ENCODE peak calls at places on chromosomes 5 and 9, in four cellular contexts. P, G, A and U are unnamed samples.

GRCh38 chr5:14168139-14168792 is 25.1 kb downstream of the TRIO start:
- DNase-seq in G (no peak), A (no peak), P (no peak), U (no peak)

GRCh38 chr5:4232084-4232483 is 636.5 kb downstream of the IRX1 start:
- DNase-seq in P (no peak), G (no peak), A (no peak), U (no peak)

GRCh38 chr5:6225121-6225607 is 153.2 kb downstream of the MED10 start:
- DNase-seq in G (no peak), A (no peak), P (no peak), U (no peak)

GRCh38 chr9:128554155-128554862 is 1.9 kb downstream of the SPTAN1 start:
- DNase-seq in P (no peak), A (peak), G (peak), U (peak)

GRCh38 chr9:93143830-93144530 is 9.9 kb upstream of the NINJ1 start:
- DNase-seq in P (no peak), A (no peak), G (peak), U (peak)

GRCh38 chr9:137351781-137352501 is 49.9 kb upstream of the NRARP start:
- DNase-seq in P (no peak), A (no peak), G (no peak), U (no peak)

GRCh38 chr5:139910901-139911300 is 115.3 kb downstream of the PSD2 start:
- DNase-seq in P (no peak), G (no peak), A (no peak), U (no peak)

GRCh38 chr5:56116599-56117131 is 116.5 kb downstream of the ANKRD55 start:
- DNase-seq in P (no peak), G (no peak), A (no peak), U (no peak)

GRCh38 chr9:76725181-76725580 is 39.1 kb upstream of the PCA3 start:
- DNase-seq in G (no peak), P (no peak), A (no peak), U (no peak)

GRCh38 chr5:56711191-56711590 is 104.2 kb upstream of the MAP3K1 start:
- DNase-seq in A (no peak), G (no peak), P (no peak), U (no peak)

GRCh38 chr5:1545126-1545797 is 21.5 kb upstream of the LPCAT1 start:
- DNase-seq in A (no peak), P (no peak), G (no peak), U (no peak)

GRCh38 chr9:137281345-137282116 is 4.0 kb downstream of the TOR4A start:
- DNase-seq in G (no peak), P (no peak), A (no peak), U (no peak)

GRCh38 chr5:114055318-114055788 is 306.5 kb upstream of the KCNN2 start:
- DNase-seq in A (peak), G (peak), P (no peak), U (peak)

GRCh38 chr9:127895811-127896210 is 3.6 kb downstream of the ST6GALNAC6 start:
- DNase-seq in A (no peak), P (no peak), G (no peak), U (no peak)

GRCh38 chr9:20558609-20559016 is 63.7 kb downstream of the MLLT3 start:
- DNase-seq in A (no peak), P (no peak), G (no peak), U (no peak)

GRCh38 chr9:113464672-113465271 is 1.2 kb downstream of the RGS3 start:
- DNase-seq in A (no peak), P (no peak), G (no peak), U (no peak)

GRCh38 chr9:123996731-123997421 is 14.7 kb upstream of the LHX2 start:
- DNase-seq in P (no peak), A (no peak), G (no peak), U (no peak)

GRCh38 chr5:123086376-123087055 is 2.5 kb upstream of the PRDM6 start:
- DNase-seq in P (no peak), A (no peak), G (no peak), U (no peak)

GRCh38 chr9:38084556-38084880 is 15.5 kb upstream of the SHB start:
- DNase-seq in P (no peak), A (no peak), G (peak), U (no peak)

GRCh38 chr5:174552428-174552827 is 172.0 kb upstream of the MSX2 start:
- DNase-seq in A (no peak), P (no peak), G (no peak), U (no peak)

GRCh38 chr5:35198681-35199080 is 31.6 kb downstream of the PRLR start:
- DNase-seq in G (no peak), A (no peak), P (no peak), U (no peak)

GRCh38 chr5:107514305-107514704 is 156.4 kb downstream of the EFNA5 start:
- DNase-seq in A (no peak), P (no peak), G (no peak), U (no peak)

GRCh38 chr5:91016954-91017690 is 366.0 kb downstream of the ARRDC3 start:
- DNase-seq in A (no peak), P (no peak), G (no peak), U (no peak)

GRCh38 chr5:140253985-140254384 is 48.9 kb downstream of the PFDN1 start:
- DNase-seq in P (no peak), G (no peak), A (no peak), U (no peak)

GRCh38 chr5:172502410-172502809 is 48.1 kb upstream of the SH3PXD2B start:
- DNase-seq in G (no peak), A (no peak), P (no peak), U (no peak)

GRCh38 chr9:135683401-135684034 is 15.8 kb downstream of the SOHLH1 start:
- DNase-seq in A (no peak), P (no peak), G (no peak), U (no peak)

GRCh38 chr5:68898961-68899471 is 194.8 kb upstream of the SLC30A5 start:
- DNase-seq in P (no peak), A (no peak), G (no peak), U (no peak)

GRCh38 chr5:142421625-142422397 is 97.0 kb upstream of the SPRY4 start:
- DNase-seq in P (no peak), A (no peak), G (no peak), U (no peak)

GRCh38 chr5:170225326-170226137 is 7.3 kb upstream of the C5orf58 start:
- DNase-seq in P (no peak), A (peak), G (peak), U (peak)

GRCh38 chr5:44388504-44389409 is 463 bp downstream of the FGF10 start:
- DNase-seq in G (peak), A (peak), P (no peak), U (peak)

GRCh38 chr5:44389410-44389879 is at the start of gene FGF10:
- DNase-seq in P (no peak), G (peak), A (peak), U (peak)

GRCh38 chr5:44385236-44385940 is 3.8 kb downstream of the FGF10 start:
- DNase-seq in A (peak), P (no peak), G (no peak), U (no peak)

GRCh38 chr5:44387911-44388310 is 1.3 kb downstream of the FGF10 start:
- DNase-seq in A (peak), P (no peak), G (no peak), U (no peak)

DNA sequence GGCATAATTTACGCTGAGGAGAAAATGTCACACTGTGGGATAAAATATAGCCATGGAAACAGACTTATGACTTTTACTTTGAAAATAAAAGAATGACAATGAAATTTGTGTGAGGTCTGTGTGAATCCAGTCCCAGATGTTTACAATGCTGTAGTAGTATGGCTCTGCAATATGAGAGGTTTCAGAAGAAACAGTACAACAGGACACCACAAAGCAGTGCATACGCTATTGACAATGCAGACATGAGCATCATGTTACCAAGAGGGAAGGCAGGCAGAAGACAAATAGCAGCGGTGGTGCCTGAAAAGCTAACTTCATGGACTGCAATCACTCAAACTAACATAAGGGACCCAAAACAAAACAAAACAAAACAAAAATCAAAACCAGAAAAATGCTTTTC is 1.8 kb downstream of the FGF10 start:
- DNase-seq in G (no peak), A (no peak), P (no peak), U (no peak)
- H3K4me3 ChIP-seq in G (peak), A (peak), P (peak), U (peak)

DNA sequence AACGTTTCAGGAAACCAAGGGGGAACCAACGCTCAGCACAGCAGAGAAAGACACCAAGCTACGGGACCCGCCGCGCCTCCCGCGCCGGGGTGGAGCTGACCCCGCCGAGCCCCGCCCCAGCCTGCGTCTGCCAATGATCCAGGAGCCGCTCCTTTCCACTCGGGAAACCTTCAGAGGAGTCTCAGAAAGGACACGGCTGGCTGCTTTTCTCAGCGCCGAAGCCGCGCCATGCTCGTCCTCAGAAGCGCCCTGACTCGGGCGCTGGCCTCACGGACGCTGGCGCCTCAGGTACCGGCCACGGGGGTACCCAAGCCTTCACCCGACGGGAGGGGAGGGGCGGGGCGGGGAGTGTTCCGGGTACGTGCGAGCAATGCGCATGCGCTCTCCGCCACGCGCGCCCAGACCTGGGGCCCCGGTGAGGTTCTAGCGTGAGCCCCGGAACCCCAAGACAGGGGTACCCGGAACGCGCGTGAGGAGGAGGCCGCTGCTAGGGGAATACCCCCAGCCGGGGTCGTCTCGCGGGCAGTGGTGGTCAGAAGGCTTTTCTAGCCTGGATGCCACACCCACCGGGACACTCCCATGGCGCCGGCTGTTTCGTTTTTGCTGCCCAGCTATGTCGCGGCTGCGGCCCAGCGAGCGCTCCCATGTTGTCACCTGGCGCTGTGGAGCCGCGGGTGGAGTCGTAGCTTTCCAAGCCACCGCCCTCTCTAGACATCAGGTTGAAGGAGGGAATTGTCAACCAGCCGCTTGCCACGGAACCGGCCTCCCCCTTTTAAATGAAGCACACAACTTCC is at the start of gene NIPSNAP3A:
- DNase-seq in P (peak), A (peak), G (peak), U (peak)
- TF ChIP-seq CTCF in P (no peak), A (no peak), G (no peak), U (no peak)

GRCh38 chr9:33112099-33112498 is 35.6 kb upstream of the SMU1 start:
- DNase-seq in P (no peak), A (no peak), G (no peak), U (no peak)

GRCh38 chr9:33114746-33115145 is 38.3 kb upstream of the SMU1 start:
- DNase-seq in G (no peak), A (no peak), P (no peak), U (no peak)

GRCh38 chr9:33111621-33112020 is 35.1 kb upstream of the SMU1 start:
- DNase-seq in G (no peak), P (no peak), A (no peak), U (no peak)

GRCh38 chr9:33116855-33117254 is 40.4 kb upstream of the SMU1 start:
- DNase-seq in G (no peak), P (no peak), A (no peak), U (no peak)

DNA sequence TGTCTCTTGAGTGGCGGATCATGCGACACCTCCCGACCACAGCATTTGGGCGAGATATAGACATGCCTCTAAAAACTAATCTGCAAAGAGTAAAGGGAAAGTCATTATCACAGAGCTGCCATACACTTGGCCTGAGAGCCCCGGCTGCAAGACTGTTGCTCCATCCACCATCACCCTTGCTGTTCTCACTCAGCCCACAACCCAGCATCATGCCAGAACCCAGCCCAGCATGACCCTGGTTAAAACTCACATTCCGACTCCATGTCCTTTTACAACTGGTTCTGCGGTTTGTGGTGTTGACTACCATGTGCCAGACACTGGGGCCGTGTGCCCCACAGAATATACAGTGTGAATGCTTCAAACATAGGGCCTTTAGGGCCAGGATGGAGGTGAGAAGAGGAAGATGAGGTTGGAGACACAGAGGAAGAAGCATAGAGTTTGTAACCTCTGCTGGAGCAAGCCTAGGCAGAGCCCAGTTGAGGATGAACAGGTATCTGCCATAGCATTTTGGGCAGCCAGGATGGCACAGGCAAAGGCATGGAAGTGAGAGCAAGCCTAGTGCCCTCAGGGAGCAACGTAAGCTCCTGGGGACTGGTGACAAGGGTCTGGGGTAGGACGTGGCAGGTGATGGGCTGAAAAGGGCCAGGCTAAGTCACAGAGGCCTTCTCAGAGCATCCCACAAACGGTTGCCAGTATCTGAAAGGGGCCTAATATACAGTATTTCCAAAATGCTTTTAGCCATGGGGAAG is 37.5 kb upstream of the SMU1 start:
- DNase-seq in G (no peak), A (no peak), P (no peak), U (no peak)
- H3K27ac ChIP-seq in G (no peak), A (no peak), P (no peak), U (no peak)

DNA sequence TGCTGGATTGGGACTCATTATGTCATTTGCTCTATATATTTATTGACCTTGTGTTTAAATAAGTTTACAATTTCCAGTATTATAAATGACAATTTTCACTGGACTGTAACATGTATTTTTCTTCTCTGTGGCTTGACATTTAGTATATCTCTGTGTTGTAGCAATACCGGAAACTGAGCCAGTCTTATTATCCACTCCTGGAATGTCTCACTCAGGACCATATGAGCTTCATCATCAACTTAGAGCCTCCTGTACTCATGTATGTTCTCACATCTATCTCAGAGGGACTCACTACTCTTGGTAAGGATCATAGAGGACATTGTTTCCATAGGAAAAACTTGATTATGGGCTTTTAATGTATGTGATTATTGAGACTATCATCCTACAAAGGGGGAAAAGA is 66.5 kb upstream of the TLX3 start:
- DNase-seq in A (no peak), G (no peak), P (no peak), U (no peak)
- H3K4me3 ChIP-seq in A (no peak), G (no peak), P (no peak), U (no peak)

GRCh38 chr9:133992780-133993634 is 883 bp upstream of the VAV2 start:
- DNase-seq in P (peak), A (peak), G (peak), U (peak)
- TF ChIP-seq CTCF in P (peak), A (no peak), G (peak), U (peak)